ENCODE peak calls at places on chromosomes 13 and 19, in ten cellular contexts. Q, K, U, M, C, V, W, A, N and I are unnamed samples.

GRCh38 chr19:42628411-42629135 is 33.8 kb upstream of the CEACAM8 start:
- ATAC-seq in Q (no peak), K (no peak), U (no peak), M (no peak), C (peak), V (no peak), W (no peak), A (no peak), N (no peak), I (no peak)

GRCh38 chr19:18393836-18394235 is 3.6 kb downstream of the LRRC25 start:
- ATAC-seq in Q (no peak), K (no peak), U (no peak), M (peak), C (no peak), V (no peak), W (peak), A (peak), N (peak), I (no peak)

GRCh38 chr13:112444416-112445399 is 68.6 kb downstream of the SPACA7 start:
- ATAC-seq in Q (peak), K (no peak), U (no peak), M (no peak), C (no peak), V (no peak), W (no peak), A (no peak), N (no peak), I (no peak)

GRCh38 chr19:11563530-11563929 is 4.5 kb upstream of the ELOF1 start:
- ATAC-seq in Q (no peak), K (no peak), U (no peak), M (no peak), C (no peak), V (no peak), W (no peak), A (no peak), N (no peak), I (no peak)

GRCh38 chr19:1355974-1356865 is 27.5 kb upstream of the NDUFS7 start:
- ATAC-seq in Q (no peak), K (no peak), U (no peak), M (no peak), C (no peak), V (no peak), W (no peak), A (no peak), N (no peak), I (no peak)

GRCh38 chr13:42396501-42396900 is 124.5 kb downstream of the AKAP11 start:
- ATAC-seq in Q (no peak), K (no peak), U (peak), M (no peak), C (peak), V (peak), W (no peak), A (no peak), N (peak), I (peak)

GRCh38 chr13:42968906-42969305 is 23.1 kb downstream of the EPSTI1 start:
- ATAC-seq in Q (peak), K (no peak), U (no peak), M (peak), C (no peak), V (no peak), W (no peak), A (peak), N (no peak), I (no peak)

GRCh38 chr13:112783946-112784500 is 94.2 kb downstream of the ATP11A start:
- ATAC-seq in Q (no peak), K (no peak), U (no peak), M (peak), C (no peak), V (no peak), W (no peak), A (no peak), N (no peak), I (no peak)

GRCh38 chr13:51818771-51819511 is 15.0 kb upstream of the DHRS12 start:
- ATAC-seq in Q (no peak), K (peak), U (peak), M (no peak), C (peak), V (peak), W (peak), A (no peak), N (peak), I (peak)

GRCh38 chr13:110432522-110432921 is 125.4 kb downstream of the COL4A2 start:
- ATAC-seq in Q (no peak), K (no peak), U (no peak), M (no peak), C (no peak), V (no peak), W (no peak), A (no peak), N (no peak), I (no peak)

GRCh38 chr13:106882222-106882621 is 314.3 kb upstream of the ARGLU1 start:
- ATAC-seq in Q (no peak), K (no peak), U (no peak), M (no peak), C (no peak), V (no peak), W (no peak), A (no peak), N (no peak), I (no peak)

GRCh38 chr19:8526345-8527062 is 12.5 kb upstream of the ZNF414 start:
- ATAC-seq in Q (peak), K (peak), U (peak), M (peak), C (no peak), V (peak), W (peak), A (peak), N (no peak), I (no peak)

GRCh38 chr13:19362946-19363510 is 181.4 kb upstream of the TUBA3C start:
- ATAC-seq in Q (no peak), K (no peak), U (no peak), M (no peak), C (no peak), V (no peak), W (no peak), A (no peak), N (no peak), I (no peak)

GRCh38 chr19:40791349-40791748 is 7.6 kb upstream of the EGLN2 start:
- ATAC-seq in Q (no peak), K (no peak), U (no peak), M (peak), C (no peak), V (no peak), W (peak), A (no peak), N (no peak), I (no peak)

GRCh38 chr13:19048381-19048780 is 133.2 kb downstream of the TUBA3C start:
- ATAC-seq in Q (no peak), K (no peak), U (no peak), M (no peak), C (no peak), V (no peak), W (no peak), A (no peak), N (no peak), I (no peak)

GRCh38 chr19:13574933-13575332 is 68.7 kb upstream of the CACNA1A start:
- ATAC-seq in Q (peak), K (no peak), U (no peak), M (no peak), C (no peak), V (no peak), W (no peak), A (no peak), N (no peak), I (no peak)

GRCh38 chr13:111658150-111659100 is 338.0 kb downstream of the TEX29 start:
- ATAC-seq in Q (no peak), K (no peak), U (no peak), M (no peak), C (no peak), V (no peak), W (peak), A (no peak), N (no peak), I (no peak)

GRCh38 chr19:46408611-46409039 is 4.7 kb downstream of the CCDC8 start:
- ATAC-seq in Q (no peak), K (peak), U (no peak), M (peak), C (no peak), V (no peak), W (peak), A (no peak), N (no peak), I (no peak)

GRCh38 chr13:40579535-40579934 is 86.9 kb downstream of the FOXO1 start:
- ATAC-seq in Q (no peak), K (no peak), U (no peak), M (no peak), C (no peak), V (no peak), W (no peak), A (no peak), N (no peak), I (no peak)

GRCh38 chr13:53201454-53202225 is 173.0 kb downstream of the OLFM4 start:
- ATAC-seq in Q (no peak), K (no peak), U (no peak), M (peak), C (no peak), V (no peak), W (peak), A (peak), N (no peak), I (no peak)

GRCh38 chr19:556611-557382 is 12.9 kb downstream of the GZMM start:
- ATAC-seq in Q (no peak), K (no peak), U (no peak), M (no peak), C (no peak), V (no peak), W (peak), A (no peak), N (no peak), I (no peak)

GRCh38 chr19:10887616-10888367 is 16.4 kb downstream of the CARM1 start:
- ATAC-seq in Q (peak), K (no peak), U (no peak), M (peak), C (no peak), V (no peak), W (no peak), A (no peak), N (no peak), I (no peak)

GRCh38 chr19:3375221-3376088 is 9.1 kb downstream of the NFIC start:
- ATAC-seq in Q (no peak), K (peak), U (no peak), M (peak), C (no peak), V (no peak), W (peak), A (peak), N (no peak), I (no peak)

GRCh38 chr13:38785490-38785889 is 98.6 kb downstream of the FREM2 start:
- ATAC-seq in Q (no peak), K (no peak), U (no peak), M (no peak), C (no peak), V (no peak), W (no peak), A (peak), N (no peak), I (no peak)

GRCh38 chr13:80341098-80341701 is at the start of gene SPRY2:
- ATAC-seq in Q (peak), K (peak), U (peak), M (peak), C (peak), V (peak), W (peak), A (peak), N (peak), I (peak)

GRCh38 chr19:42396248-42396541 is 6.1 kb upstream of the CNFN start:
- ATAC-seq in Q (no peak), K (peak), U (no peak), M (peak), C (peak), V (no peak), W (peak), A (peak), N (no peak), I (no peak)

GRCh38 chr19:29806098-29806866 is 5.5 kb upstream of the CCNE1 start:
- ATAC-seq in Q (no peak), K (no peak), U (no peak), M (no peak), C (no peak), V (no peak), W (peak), A (peak), N (no peak), I (no peak)

GRCh38 chr19:38869160-38869835 is 8.8 kb downstream of the RINL start:
- ATAC-seq in Q (no peak), K (peak), U (no peak), M (peak), C (no peak), V (no peak), W (peak), A (peak), N (peak), I (peak)

GRCh38 chr13:63433546-63434150 is 2018.0 kb upstream of the PCDH20 start:
- ATAC-seq in Q (peak), K (no peak), U (no peak), M (no peak), C (no peak), V (no peak), W (no peak), A (no peak), N (no peak), I (no peak)